ENCODE peak calls at places on chromosomes 4 and X, in five cellular contexts. J is PC-3, Y is H9, H is IMR-90, X is left lung. N is an unnamed sample.

GRCh38 chr4:158169516-158169915 is 3.3 kb downstream of the GASK1B start:
- DNase-seq in Y (no peak), X (no peak), J (no peak), H (no peak), N (no peak)

GRCh38 chr4:30717208-30718020 is 2.8 kb upstream of the PCDH7 start:
- DNase-seq in J (peak; percentile 49), X (peak; percentile 79), Y (peak; percentile 83), H (peak; percentile 70), N (peak; percentile 78)

GRCh38 chr4:169312690-169313422 is 42.1 kb upstream of the SH3RF1 start:
- DNase-seq in J (peak; percentile 70), H (no peak), X (no peak), Y (no peak), N (no peak)

GRCh38 chrX:26470946-26471345 is 255.0 kb downstream of the MAGEB5 start:
- DNase-seq in Y (no peak), H (no peak), X (no peak), J (no peak), N (no peak)

GRCh38 chr4:71609651-71610050 is 174.2 kb downstream of the GC start:
- DNase-seq in X (no peak), Y (no peak), H (no peak), J (peak; percentile 63), N (no peak)

GRCh38 chrX:17621566-17622270 is 115.6 kb upstream of the SCML1 start:
- DNase-seq in H (no peak), X (no peak), Y (no peak), J (no peak), N (no peak)

GRCh38 chr4:167216783-167217182 is 17.5 kb downstream of the SPOCK3 start:
- DNase-seq in Y (no peak), J (no peak), X (no peak), H (no peak), N (no peak)

GRCh38 chrX:55488559-55489314 is 911 bp downstream of the USP51 start:
- DNase-seq in H (peak; percentile 8), X (peak; percentile 83), Y (peak; percentile 70), J (peak; percentile 31), N (peak; percentile 86)

GRCh38 chr4:137981277-137981676 is 260.9 kb downstream of the SLC7A11 start:
- DNase-seq in Y (no peak), X (no peak), J (peak; percentile 61), H (peak; percentile 59), N (peak; percentile 4)

GRCh38 chr4:53671757-53672156 is 80.5 kb upstream of the LNX1 start:
- DNase-seq in H (no peak), X (no peak), Y (no peak), J (no peak), N (no peak)

GRCh38 chr4:39134674-39135073 is 47.7 kb upstream of the WDR19 start:
- DNase-seq in J (peak; percentile 7), X (no peak), H (peak; percentile 1), Y (no peak), N (no peak)

GRCh38 chrX:148498067-148498466 is 2.4 kb upstream of the AFF2 start:
- DNase-seq in Y (no peak), J (no peak), H (no peak), X (peak; percentile 2), N (no peak)

GRCh38 chr4:148514581-148514980 is 72.4 kb upstream of the NR3C2 start:
- DNase-seq in J (no peak), Y (no peak), X (no peak), H (no peak), N (no peak)

GRCh38 chr4:179750374-179750773 is 2308.1 kb upstream of the AGA start:
- DNase-seq in H (peak; percentile 51), X (no peak), J (no peak), Y (no peak), N (no peak)

GRCh38 chr4:110193822-110194761 is 4.3 kb downstream of the ELOVL6 start:
- DNase-seq in H (peak; percentile 97), X (peak; percentile 71), J (peak; percentile 55), Y (peak; percentile 95), N (peak; percentile 94)

GRCh38 chrX:16445166-16445752 is 204.7 kb upstream of the S100G start:
- DNase-seq in X (no peak), Y (peak; percentile 64), H (peak; percentile 47), J (peak; percentile 62), N (peak; percentile 72)

GRCh38 chr4:39446842-39447573 is 11.7 kb downstream of the RPL9 start:
- DNase-seq in Y (peak; percentile 82), X (peak; percentile 90), H (peak; percentile 28), J (peak; percentile 18), N (peak; percentile 92)

GRCh38 chrX:81003491-81004185 is 194.0 kb upstream of the BRWD3 start:
- DNase-seq in Y (no peak), J (no peak), H (no peak), X (peak; percentile 33), N (no peak)

GRCh38 chr4:159013692-159014091 is 89.2 kb upstream of the RAPGEF2 start:
- DNase-seq in Y (no peak), H (no peak), X (no peak), J (peak; percentile 13), N (no peak)

GRCh38 chr4:112905728-112906127 is 143.7 kb upstream of the ANK2 start:
- DNase-seq in J (no peak), H (no peak), Y (no peak), X (no peak), N (no peak)

GRCh38 chrX:153371256-153371655 is 29.9 kb downstream of the PNMA6E start:
- DNase-seq in X (no peak), Y (no peak), H (no peak), J (no peak), N (no peak)

GRCh38 chr4:1130318-1131186 is 17.2 kb upstream of the RNF212 start:
- DNase-seq in J (peak; percentile 88), H (peak; percentile 76), X (peak; percentile 83), Y (peak; percentile 61), N (peak; percentile 27)

GRCh38 chr4:10098770-10099139 is 17.8 kb downstream of the WDR1 start:
- DNase-seq in Y (no peak), J (peak; percentile 36), H (peak; percentile 80), X (peak; percentile 60), N (peak; percentile 91)

GRCh38 chr4:79348405-79348804 is 22.5 kb upstream of the NAA11 start:
- DNase-seq in J (no peak), H (no peak), X (no peak), Y (no peak), N (no peak)

GRCh38 chrX:13647709-13648212 is 5.2 kb upstream of the TCEANC start:
- DNase-seq in X (no peak), J (no peak), H (peak; percentile 89), Y (no peak), N (no peak)

GRCh38 chr4:161454860-161455259 is 708.9 kb downstream of the FSTL5 start:
- DNase-seq in Y (no peak), J (no peak), H (no peak), X (no peak), N (peak; percentile 5)

GRCh38 chr4:158894826-158895225 is 126.0 kb downstream of the FNIP2 start:
- DNase-seq in X (no peak), Y (no peak), J (no peak), H (no peak), N (no peak)

GRCh38 chr4:87055340-87055739 is 120.5 kb downstream of the AFF1 start:
- DNase-seq in H (no peak), X (no peak), J (no peak), Y (no peak), N (peak; percentile 71)
- H3K4me1 ChIP-seq in H (peaks cover 14% of the 10 kb centered on the region), X (peaks cover 14% of the 10 kb centered on the region), J (peaks cover 41% of the 10 kb centered on the region), Y (peaks cover 3% of the 10 kb centered on the region), N (peaks cover 26% of the 10 kb centered on the region)

DNA sequence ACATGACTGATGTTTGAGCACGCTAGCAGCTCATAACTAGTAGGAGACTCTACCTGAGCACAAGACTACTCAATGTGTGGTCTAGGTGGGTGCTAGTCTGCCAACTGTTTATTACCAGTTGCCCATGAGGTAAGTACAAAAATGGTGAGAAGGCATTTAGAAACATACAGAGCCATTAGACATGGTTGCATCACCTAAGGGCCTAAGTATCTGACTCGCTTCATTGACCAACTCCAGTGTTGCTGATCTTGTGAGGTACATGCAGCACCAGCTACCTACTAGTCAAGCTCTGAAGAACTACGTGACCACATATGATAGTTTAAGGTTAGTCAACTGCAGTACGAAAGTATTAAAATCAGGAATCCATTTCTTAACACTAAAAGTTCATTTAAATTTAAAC is 39.9 kb downstream of the APBB2 start:
- DNase-seq in X (no peak), Y (no peak), H (peak; percentile 54), J (no peak), N (no peak)
- H3K4me1 ChIP-seq in X (peaks cover 25% of the 10 kb centered on the region), Y (peaks cover 7% of the 10 kb centered on the region), H (peaks cover 10% of the 10 kb centered on the region), J (peaks cover 37% of the 10 kb centered on the region), N (peaks cover 42% of the 10 kb centered on the region)

DNA sequence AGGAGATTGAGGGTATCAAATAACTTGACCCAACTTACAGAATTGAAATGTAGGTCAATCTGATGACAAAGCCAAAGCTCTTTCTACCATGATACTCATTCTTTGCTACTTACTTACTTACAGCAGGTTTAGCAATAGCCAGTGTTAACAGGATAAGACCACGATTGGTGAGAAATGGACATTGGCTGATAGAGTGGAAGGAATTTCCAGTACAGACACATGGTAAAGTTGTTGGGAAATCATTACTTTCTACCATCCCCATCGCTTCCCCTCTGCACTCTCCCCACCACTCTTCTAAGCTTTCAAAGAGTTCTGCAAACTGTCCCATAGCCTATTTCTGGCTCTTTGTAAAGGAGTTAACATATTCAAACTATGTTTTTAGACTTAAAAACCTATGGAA is 119.7 kb downstream of the CHRNA9 start:
- DNase-seq in X (no peak), J (no peak), Y (no peak), H (no peak), N (no peak)
- H3K4me1 ChIP-seq in X (peaks cover 5% of the 10 kb centered on the region), J (peaks cover 31% of the 10 kb centered on the region), Y (peaks cover 5% of the 10 kb centered on the region), H (no peaks in the 10 kb centered on the region), N (no peaks in the 10 kb centered on the region)

GRCh38 chr4:75723802-75724065 is 643 bp upstream of the USO1 start:
- DNase-seq in H (no peak), Y (no peak), J (no peak), X (no peak), N (no peak)
- H3K4me1 ChIP-seq in H (peaks cover 4% of the 10 kb centered on the region), Y (peaks cover 4% of the 10 kb centered on the region), J (peaks cover 27% of the 10 kb centered on the region), X (peaks cover 26% of the 10 kb centered on the region), N (peaks cover 30% of the 10 kb centered on the region)

DNA sequence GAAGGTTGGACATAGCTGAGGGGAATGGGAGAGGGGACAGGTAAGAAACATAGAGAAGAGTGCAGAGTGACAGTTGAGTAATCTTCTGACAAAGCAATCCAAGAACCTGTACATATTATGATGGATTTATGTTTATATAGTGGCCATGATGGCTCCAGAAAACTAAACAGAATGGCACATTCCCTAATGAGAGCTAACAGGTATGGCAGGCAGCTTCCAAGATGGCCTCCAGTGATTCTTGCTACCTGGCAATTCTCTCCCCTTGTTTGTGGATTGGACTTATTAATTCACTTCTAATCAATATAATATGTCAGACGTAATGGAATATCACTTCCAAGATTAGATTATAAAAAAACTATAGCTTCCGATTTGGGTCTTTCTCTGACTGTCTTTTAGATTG is 359.5 kb downstream of the DTHD1 start:
- DNase-seq in Y (no peak), H (no peak), J (no peak), X (no peak), N (no peak)
- H3K4me1 ChIP-seq in Y (peaks cover 10% of the 10 kb centered on the region), H (no peaks in the 10 kb centered on the region), J (no peaks in the 10 kb centered on the region), X (no peaks in the 10 kb centered on the region), N (no peaks in the 10 kb centered on the region)

GRCh38 chr4:83172371-83172770 is 57.8 kb upstream of the PLAC8 start:
- DNase-seq in H (no peak), X (no peak), Y (no peak), J (no peak), N (no peak)
- H3K4me1 ChIP-seq in H (no peaks in the 10 kb centered on the region), X (no peaks in the 10 kb centered on the region), Y (no peaks in the 10 kb centered on the region), J (no peaks in the 10 kb centered on the region), N (no peaks in the 10 kb centered on the region)

DNA sequence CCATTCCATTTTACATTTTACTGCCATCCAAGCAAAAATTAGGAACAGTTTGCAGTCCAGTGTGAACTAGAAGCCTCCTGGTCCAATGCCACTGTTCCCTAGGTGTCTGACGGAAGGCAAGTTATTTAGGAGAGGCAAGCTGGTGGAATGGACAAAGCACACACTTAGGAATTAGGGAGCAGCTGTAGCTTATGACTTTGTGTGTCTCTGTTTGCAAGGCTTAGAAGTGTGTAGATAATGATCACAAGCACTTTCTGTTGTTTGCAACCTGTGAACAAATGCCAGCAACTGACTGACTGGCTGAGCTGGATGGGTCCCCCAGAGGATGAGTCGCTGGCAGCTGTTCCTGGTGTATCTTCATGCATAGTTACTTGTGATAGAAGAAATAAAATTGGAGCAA is 64.1 kb upstream of the BEND4 start:
- DNase-seq in Y (no peak), X (no peak), H (no peak), J (peak; percentile 26), N (no peak)
- H3K4me1 ChIP-seq in Y (no peaks in the 10 kb centered on the region), X (no peaks in the 10 kb centered on the region), H (no peaks in the 10 kb centered on the region), J (peaks cover 5% of the 10 kb centered on the region), N (no peaks in the 10 kb centered on the region)

N was measured in osteoblast.